ENCODE peak calls at places on chromosomes 7 and 10, in ten cellular contexts. One of them, this sample, is unnamed.

GRCh38 chr7:137578541-137578940 is 235.0 kb upstream of the PTN start:
- DNase-seq in tibial nerve: no peak
- DNase-seq in astrocyte: no peak
- DNase-seq in iPS DF 6.9: no peak
- DNase-seq in pancreas: no peak
- DNase-seq in esophagus squamous epithelium: no peak
- DNase-seq in right lobe of liver: no peak
- DNase-seq in GM23248: no peak
- DNase-seq in HCT116: no peak
- DNase-seq in left lung: no peak
- DNase-seq in this sample: no peak

GRCh38 chr10:7913122-7913872 is 95.0 kb downstream of the TAF3 start:
- DNase-seq in tibial nerve: no peak
- DNase-seq in astrocyte: no peak
- DNase-seq in iPS DF 6.9: no peak
- DNase-seq in pancreas: no peak
- DNase-seq in esophagus squamous epithelium: no peak
- DNase-seq in right lobe of liver: no peak
- DNase-seq in GM23248: no peak
- DNase-seq in HCT116: no peak
- DNase-seq in left lung: no peak
- DNase-seq in this sample: no peak

GRCh38 chr10:119859422-119860258 is 13.0 kb downstream of the MCMBP start:
- DNase-seq in tibial nerve: no peak
- DNase-seq in astrocyte: peak; percentile 32
- DNase-seq in iPS DF 6.9: no peak
- DNase-seq in pancreas: no peak
- DNase-seq in esophagus squamous epithelium: no peak
- DNase-seq in right lobe of liver: no peak
- DNase-seq in GM23248: peak; percentile 69
- DNase-seq in HCT116: peak; percentile 59
- DNase-seq in left lung: no peak
- DNase-seq in this sample: no peak

GRCh38 chr7:66740302-66740979 is at the start of gene RABGEF1:
- DNase-seq in tibial nerve: peak; percentile 97
- DNase-seq in astrocyte: peak; percentile 87
- DNase-seq in iPS DF 6.9: peak; percentile 96
- DNase-seq in pancreas: peak; percentile 98
- DNase-seq in esophagus squamous epithelium: peak; percentile 86
- DNase-seq in right lobe of liver: peak; percentile 99
- DNase-seq in GM23248: peak; percentile 99
- DNase-seq in HCT116: peak; percentile 89
- DNase-seq in left lung: peak; percentile 99
- DNase-seq in this sample: peak; percentile 99

GRCh38 chr7:155763721-155764431 is 48.4 kb downstream of the SHH start:
- DNase-seq in tibial nerve: no peak
- DNase-seq in astrocyte: peak; percentile 4
- DNase-seq in iPS DF 6.9: no peak
- DNase-seq in pancreas: no peak
- DNase-seq in esophagus squamous epithelium: no peak
- DNase-seq in right lobe of liver: no peak
- DNase-seq in GM23248: no peak
- DNase-seq in HCT116: no peak
- DNase-seq in left lung: no peak
- DNase-seq in this sample: no peak

GRCh38 chr10:79399242-79399831 is 46.1 kb downstream of the ZCCHC24 start:
- DNase-seq in tibial nerve: peak; percentile 87
- DNase-seq in astrocyte: peak; percentile 95
- DNase-seq in iPS DF 6.9: peak; percentile 52
- DNase-seq in pancreas: peak; percentile 59
- DNase-seq in esophagus squamous epithelium: no peak
- DNase-seq in right lobe of liver: peak; percentile 82
- DNase-seq in GM23248: peak; percentile 98
- DNase-seq in HCT116: no peak
- DNase-seq in left lung: peak; percentile 90
- DNase-seq in this sample: peak; percentile 60

GRCh38 chr7:12706900-12707536 is 19.6 kb downstream of the ARL4A start:
- DNase-seq in tibial nerve: no peak
- DNase-seq in astrocyte: peak; percentile 81
- DNase-seq in iPS DF 6.9: no peak
- DNase-seq in pancreas: no peak
- DNase-seq in esophagus squamous epithelium: no peak
- DNase-seq in right lobe of liver: no peak
- DNase-seq in GM23248: peak; percentile 71
- DNase-seq in HCT116: no peak
- DNase-seq in left lung: no peak
- DNase-seq in this sample: no peak

GRCh38 chr7:64373017-64373416 is 59.3 kb downstream of the ZNF736 start:
- DNase-seq in tibial nerve: no peak
- DNase-seq in astrocyte: no peak
- DNase-seq in iPS DF 6.9: no peak
- DNase-seq in pancreas: no peak
- DNase-seq in esophagus squamous epithelium: no peak
- DNase-seq in right lobe of liver: no peak
- DNase-seq in GM23248: no peak
- DNase-seq in HCT116: no peak
- DNase-seq in left lung: no peak
- DNase-seq in this sample: no peak

GRCh38 chr10:22672594-22673392 is 41.6 kb downstream of the PIP4K2A start:
- DNase-seq in tibial nerve: no peak
- DNase-seq in astrocyte: no peak
- DNase-seq in iPS DF 6.9: no peak
- DNase-seq in pancreas: no peak
- DNase-seq in esophagus squamous epithelium: no peak
- DNase-seq in right lobe of liver: no peak
- DNase-seq in GM23248: no peak
- DNase-seq in HCT116: no peak
- DNase-seq in left lung: no peak
- DNase-seq in this sample: no peak
- H3K4me1 ChIP-seq in tibial nerve: no peaks in the 10 kb centered on the region
- H3K4me1 ChIP-seq in astrocyte: no peaks in the 10 kb centered on the region
- H3K4me1 ChIP-seq in iPS DF 6.9: peaks cover 3% of the 10 kb centered on the region
- H3K4me1 ChIP-seq in pancreas: no peaks in the 10 kb centered on the region
- H3K4me1 ChIP-seq in esophagus squamous epithelium: peaks cover 5% of the 10 kb centered on the region
- H3K4me1 ChIP-seq in right lobe of liver: peaks cover 3% of the 10 kb centered on the region
- H3K4me1 ChIP-seq in GM23248: peaks cover 23% of the 10 kb centered on the region
- H3K4me1 ChIP-seq in HCT116: no peaks in the 10 kb centered on the region
- H3K4me1 ChIP-seq in left lung: peaks cover 54% of the 10 kb centered on the region
- H3K4me1 ChIP-seq in this sample: peaks cover 3% of the 10 kb centered on the region

GRCh38 chr7:151790826-151791379 is 86.0 kb downstream of the PRKAG2 start:
- DNase-seq in tibial nerve: no peak
- DNase-seq in astrocyte: no peak
- DNase-seq in iPS DF 6.9: no peak
- DNase-seq in pancreas: no peak
- DNase-seq in esophagus squamous epithelium: no peak
- DNase-seq in right lobe of liver: peak; percentile 56
- DNase-seq in GM23248: no peak
- DNase-seq in HCT116: no peak
- DNase-seq in left lung: no peak
- DNase-seq in this sample: no peak

GRCh38 chr7:151790095-151790825 is 86.7 kb downstream of the PRKAG2 start:
- DNase-seq in tibial nerve: no peak
- DNase-seq in astrocyte: no peak
- DNase-seq in iPS DF 6.9: no peak
- DNase-seq in pancreas: no peak
- DNase-seq in esophagus squamous epithelium: no peak
- DNase-seq in right lobe of liver: peak; percentile 43
- DNase-seq in GM23248: no peak
- DNase-seq in HCT116: no peak
- DNase-seq in left lung: no peak
- DNase-seq in this sample: no peak

GRCh38 chr7:151793531-151793935 is 83.4 kb downstream of the PRKAG2 start:
- DNase-seq in tibial nerve: peak; percentile 57
- DNase-seq in astrocyte: no peak
- DNase-seq in iPS DF 6.9: no peak
- DNase-seq in pancreas: no peak
- DNase-seq in esophagus squamous epithelium: no peak
- DNase-seq in right lobe of liver: peak; percentile 95
- DNase-seq in GM23248: peak; percentile 40
- DNase-seq in HCT116: no peak
- DNase-seq in left lung: peak; percentile 88
- DNase-seq in this sample: peak; percentile 80

GRCh38 chr7:151792671-151793070 is 84.2 kb downstream of the PRKAG2 start:
- DNase-seq in tibial nerve: no peak
- DNase-seq in astrocyte: no peak
- DNase-seq in iPS DF 6.9: no peak
- DNase-seq in pancreas: no peak
- DNase-seq in esophagus squamous epithelium: no peak
- DNase-seq in right lobe of liver: peak; percentile 27
- DNase-seq in GM23248: no peak
- DNase-seq in HCT116: no peak
- DNase-seq in left lung: no peak
- DNase-seq in this sample: no peak

GRCh38 chr7:151792011-151792410 is 84.9 kb downstream of the PRKAG2 start:
- DNase-seq in tibial nerve: no peak
- DNase-seq in astrocyte: no peak
- DNase-seq in iPS DF 6.9: no peak
- DNase-seq in pancreas: no peak
- DNase-seq in esophagus squamous epithelium: no peak
- DNase-seq in right lobe of liver: no peak
- DNase-seq in GM23248: no peak
- DNase-seq in HCT116: no peak
- DNase-seq in left lung: no peak
- DNase-seq in this sample: no peak
- H3K27ac ChIP-seq in tibial nerve: no peak overlapping the region
- H3K27ac ChIP-seq in astrocyte: no peak overlapping the region
- H3K27ac ChIP-seq in iPS DF 6.9: no peak overlapping the region
- H3K27ac ChIP-seq in pancreas: no peak overlapping the region
- H3K27ac ChIP-seq in esophagus squamous epithelium: no peak overlapping the region
- H3K27ac ChIP-seq in right lobe of liver: peak overlapping the region; percentile 98
- H3K27ac ChIP-seq in GM23248: no peak overlapping the region
- H3K27ac ChIP-seq in HCT116: no peak overlapping the region
- H3K27ac ChIP-seq in left lung: peak overlapping the region; percentile 23
- H3K27ac ChIP-seq in this sample: no peak overlapping the region

GRCh38 chr7:151083824-151084160 is 499 bp upstream of the TMUB1 start:
- DNase-seq in tibial nerve: no peak
- DNase-seq in astrocyte: no peak
- DNase-seq in iPS DF 6.9: no peak
- DNase-seq in pancreas: no peak
- DNase-seq in esophagus squamous epithelium: no peak
- DNase-seq in right lobe of liver: no peak
- DNase-seq in GM23248: no peak
- DNase-seq in HCT116: no peak
- DNase-seq in left lung: no peak
- DNase-seq in this sample: no peak

GRCh38 chr7:151085329-151085690 is 965 bp upstream of the AGAP3 start:
- DNase-seq in tibial nerve: no peak
- DNase-seq in astrocyte: no peak
- DNase-seq in iPS DF 6.9: no peak
- DNase-seq in pancreas: no peak
- DNase-seq in esophagus squamous epithelium: no peak
- DNase-seq in right lobe of liver: no peak
- DNase-seq in GM23248: no peak
- DNase-seq in HCT116: no peak
- DNase-seq in left lung: no peak
- DNase-seq in this sample: no peak

GRCh38 chr7:151087247-151088018 is 1.2 kb downstream of the AGAP3 start:
- DNase-seq in tibial nerve: peak; percentile 26
- DNase-seq in astrocyte: peak; percentile 34
- DNase-seq in iPS DF 6.9: no peak
- DNase-seq in pancreas: peak; percentile 91
- DNase-seq in esophagus squamous epithelium: no peak
- DNase-seq in right lobe of liver: peak; percentile 85
- DNase-seq in GM23248: peak; percentile 84
- DNase-seq in HCT116: no peak
- DNase-seq in left lung: peak; percentile 90
- DNase-seq in this sample: no peak

GRCh38 chr7:151086802-151087246 is 549 bp downstream of the AGAP3 start:
- DNase-seq in tibial nerve: no peak
- DNase-seq in astrocyte: no peak
- DNase-seq in iPS DF 6.9: no peak
- DNase-seq in pancreas: no peak
- DNase-seq in esophagus squamous epithelium: no peak
- DNase-seq in right lobe of liver: no peak
- DNase-seq in GM23248: peak; percentile 76
- DNase-seq in HCT116: no peak
- DNase-seq in left lung: peak; percentile 84
- DNase-seq in this sample: no peak

DNA sequence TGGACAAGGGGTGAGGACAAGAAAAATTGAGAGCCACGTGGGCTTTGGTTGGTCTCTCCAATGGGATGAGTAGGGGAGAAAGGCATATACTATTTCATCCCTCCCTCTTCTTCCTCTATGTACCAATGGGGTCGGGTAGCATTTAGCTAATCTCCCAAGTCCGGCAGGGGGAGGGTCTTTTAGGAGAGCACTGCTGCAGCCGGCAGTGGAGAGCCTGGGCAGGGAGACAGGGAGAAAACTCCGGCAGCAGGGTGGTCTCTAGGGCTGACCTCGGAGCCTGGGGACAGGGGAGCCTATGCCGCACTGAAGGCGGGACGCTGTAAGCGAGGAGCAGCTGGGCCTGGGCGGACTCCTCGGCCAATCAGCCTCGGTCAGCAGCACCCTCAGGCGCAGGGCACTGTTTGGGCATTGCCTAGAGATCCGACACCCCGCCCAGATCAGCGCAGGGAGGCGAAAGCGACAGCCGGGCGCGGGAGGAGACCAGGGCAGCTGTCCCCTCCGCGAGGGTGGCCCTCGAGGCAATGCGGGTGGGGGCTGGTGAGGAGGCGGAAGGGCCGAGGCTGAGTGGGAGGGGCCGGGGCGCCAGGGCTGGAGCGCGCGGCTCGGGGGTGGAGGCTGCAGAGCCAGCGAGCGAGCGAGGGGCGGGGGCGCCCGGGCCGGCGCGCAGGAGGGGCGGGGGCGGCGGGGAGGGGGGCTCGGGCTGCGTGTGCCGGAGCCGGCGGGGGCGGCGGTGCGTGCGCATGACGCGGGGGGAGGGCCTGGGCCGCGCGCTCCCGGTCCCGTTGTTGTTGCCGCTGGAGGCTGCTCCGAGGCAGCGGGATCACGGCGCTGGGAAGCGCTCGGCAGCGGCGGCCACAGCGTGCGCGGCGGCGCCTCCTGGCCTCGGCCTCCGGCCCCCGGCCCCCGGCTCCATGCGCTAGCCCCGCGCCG is at the start of gene AGAP3:
- DNase-seq in tibial nerve: peak; percentile 73
- DNase-seq in astrocyte: peak; percentile 75
- DNase-seq in iPS DF 6.9: no peak
- DNase-seq in pancreas: peak; percentile 95
- DNase-seq in esophagus squamous epithelium: no peak
- DNase-seq in right lobe of liver: peak; percentile 94
- DNase-seq in GM23248: peak; percentile 84
- DNase-seq in HCT116: peak; percentile 67
- DNase-seq in left lung: peak; percentile 99
- DNase-seq in this sample: peak; percentile 93
- H3K4me1 ChIP-seq in tibial nerve: peaks cover 55% of the 10 kb centered on the region
- H3K4me1 ChIP-seq in astrocyte: peaks cover 50% of the 10 kb centered on the region
- H3K4me1 ChIP-seq in iPS DF 6.9: peaks cover 14% of the 10 kb centered on the region
- H3K4me1 ChIP-seq in pancreas: peaks cover 26% of the 10 kb centered on the region
- H3K4me1 ChIP-seq in esophagus squamous epithelium: peaks cover 56% of the 10 kb centered on the region
- H3K4me1 ChIP-seq in right lobe of liver: no peaks in the 10 kb centered on the region
- H3K4me1 ChIP-seq in GM23248: peaks cover 33% of the 10 kb centered on the region
- H3K4me1 ChIP-seq in HCT116: peaks cover 30% of the 10 kb centered on the region
- H3K4me1 ChIP-seq in left lung: peaks cover 79% of the 10 kb centered on the region
- H3K4me1 ChIP-seq in this sample: peaks cover 24% of the 10 kb centered on the region

DNA sequence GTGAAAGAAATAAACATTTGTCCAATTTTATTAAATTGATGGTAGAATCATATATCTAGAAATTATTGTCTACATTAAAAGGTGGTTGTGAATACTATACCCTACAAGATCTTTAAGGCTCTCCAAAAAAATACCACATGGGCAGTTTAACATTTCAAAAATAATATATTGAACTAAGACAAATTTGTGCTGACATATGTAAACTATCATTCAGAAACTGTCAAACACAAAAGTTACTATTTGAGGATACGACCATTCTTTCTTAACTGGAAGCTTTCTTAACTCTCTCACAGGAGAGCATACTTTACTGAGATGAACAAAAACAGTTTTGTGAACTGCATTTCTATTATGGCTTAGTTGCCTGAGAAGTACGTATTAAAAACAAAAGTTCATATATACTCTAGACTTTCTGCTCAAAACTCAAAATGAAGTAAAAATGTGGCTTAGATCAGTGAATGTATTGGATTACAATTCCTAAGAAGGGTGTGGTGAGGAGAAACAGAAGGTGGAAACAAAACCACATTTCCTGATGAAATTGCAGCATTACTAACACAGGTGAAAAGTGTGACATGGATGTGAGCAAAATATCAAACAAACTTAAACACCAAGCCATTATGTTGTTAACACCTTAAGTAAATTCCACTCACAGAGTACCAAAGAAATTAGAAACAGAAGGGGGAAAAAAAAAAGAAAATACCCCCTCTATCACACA is 138.5 kb downstream of the SEMA3A start:
- DNase-seq in tibial nerve: no peak
- DNase-seq in astrocyte: peak; percentile 32
- DNase-seq in iPS DF 6.9: no peak
- DNase-seq in pancreas: no peak
- DNase-seq in esophagus squamous epithelium: no peak
- DNase-seq in right lobe of liver: no peak
- DNase-seq in GM23248: no peak
- DNase-seq in HCT116: no peak
- DNase-seq in left lung: no peak
- DNase-seq in this sample: no peak
- H3K27ac ChIP-seq in tibial nerve: no peak overlapping the region
- H3K27ac ChIP-seq in astrocyte: no peak overlapping the region
- H3K27ac ChIP-seq in iPS DF 6.9: no peak overlapping the region
- H3K27ac ChIP-seq in pancreas: no peak overlapping the region
- H3K27ac ChIP-seq in esophagus squamous epithelium: no peak overlapping the region
- H3K27ac ChIP-seq in right lobe of liver: no peak overlapping the region
- H3K27ac ChIP-seq in GM23248: no peak overlapping the region
- H3K27ac ChIP-seq in HCT116: no peak overlapping the region
- H3K27ac ChIP-seq in left lung: no peak overlapping the region
- H3K27ac ChIP-seq in this sample: no peak overlapping the region